ENCODE peak calls at places on chromosomes 11 and 22, in ten cellular contexts. T is ovary, P is mesothelial cell of epicardium, D is naive B cell, V is anterior cingulate cortex, L is GM04503, J is right cardiac atrium, S is tibial artery, K is fibroblast of the aortic adventitia, B is H7. O is an unnamed sample.

GRCh38 chr22:36143066-36143815 is 17.3 kb downstream of the APOL3 start:
- DNase-seq in T (no peak), P (no peak), D (no peak), V (no peak), L (no peak), J (no peak), S (no peak), K (no peak), B (no peak), O (no peak)

GRCh38 chr22:43821606-43822425 is 9.7 kb upstream of the EFCAB6 start:
- DNase-seq in T (no peak), P (no peak), D (no peak), V (no peak), L (no peak), J (no peak), S (peak), K (no peak), B (peak), O (no peak)

GRCh38 chr11:62792193-62792575 is 378 bp upstream of the TMEM223 start:
- DNase-seq in T (no peak), P (no peak), D (no peak), V (no peak), L (no peak), J (peak), S (peak), K (no peak), B (peak), O (peak)

GRCh38 chr11:130834886-130835285 is 81.4 kb downstream of the SNX19 start:
- DNase-seq in T (no peak), P (no peak), D (no peak), V (no peak), L (no peak), J (no peak), S (no peak), K (peak), B (no peak), O (no peak)

GRCh38 chr11:103326070-103326794 is 217.0 kb downstream of the DYNC2H1 start:
- DNase-seq in T (no peak), P (no peak), D (peak), V (no peak), L (peak), J (peak), S (peak), K (peak), B (peak), O (no peak)

GRCh38 chr22:44139773-44140172 is 41.0 kb upstream of the PARVG start:
- DNase-seq in T (no peak), P (no peak), D (no peak), V (no peak), L (no peak), J (no peak), S (no peak), K (no peak), B (no peak), O (no peak)

GRCh38 chr11:35943294-35943693 is 568 bp upstream of the LDLRAD3 start:
- DNase-seq in T (no peak), P (no peak), D (no peak), V (no peak), L (no peak), J (no peak), S (no peak), K (no peak), B (no peak), O (no peak)

GRCh38 chr11:34644669-34645406 is 23.9 kb downstream of the EHF start:
- DNase-seq in T (no peak), P (no peak), D (no peak), V (no peak), L (peak), J (no peak), S (no peak), K (peak), B (no peak), O (no peak)

GRCh38 chr11:117230286-117230961 is 1.4 kb downstream of the PCSK7 start:
- DNase-seq in T (no peak), P (no peak), D (peak), V (no peak), L (no peak), J (no peak), S (no peak), K (no peak), B (no peak), O (no peak)

GRCh38 chr11:13183094-13183825 is 94.3 kb upstream of the BMAL1 start:
- DNase-seq in T (no peak), P (no peak), D (no peak), V (no peak), L (peak), J (no peak), S (no peak), K (peak), B (no peak), O (no peak)

GRCh38 chr11:60918251-60918940 is 4.4 kb downstream of the TMEM109 start:
- DNase-seq in T (no peak), P (no peak), D (no peak), V (no peak), L (no peak), J (peak), S (peak), K (no peak), B (no peak), O (no peak)

GRCh38 chr11:69164824-69165223 is 9.1 kb downstream of the SMIM38 start:
- DNase-seq in T (no peak), P (no peak), D (no peak), V (no peak), L (no peak), J (no peak), S (peak), K (no peak), B (no peak), O (no peak)

GRCh38 chr11:94647926-94648325 is 80.8 kb downstream of the PIWIL4 start:
- DNase-seq in T (peak), P (no peak), D (no peak), V (no peak), L (no peak), J (peak), S (no peak), K (peak), B (peak), O (peak)

GRCh38 chr22:19880786-19881569 is 26.3 kb upstream of the GNB1L start:
- DNase-seq in T (peak), P (peak), D (no peak), V (no peak), L (peak), J (peak), S (peak), K (peak), B (peak), O (peak)

GRCh38 chr11:124225471-124225870 is 15.4 kb upstream of the OR8G1 start:
- DNase-seq in T (no peak), P (no peak), D (no peak), V (no peak), L (no peak), J (no peak), S (no peak), K (no peak), B (no peak), O (no peak)

GRCh38 chr22:32328306-32329201 is 29.1 kb upstream of the RFPL3 start:
- DNase-seq in T (no peak), P (no peak), D (no peak), V (no peak), L (no peak), J (no peak), S (peak), K (no peak), B (no peak), O (no peak)

GRCh38 chr11:10478574-10479550 is 23.8 kb downstream of the AMPD3 start:
- DNase-seq in T (no peak), P (no peak), D (no peak), V (no peak), L (no peak), J (no peak), S (peak), K (no peak), B (no peak), O (no peak)

GRCh38 chr11:33716236-33716635 is 15.6 kb upstream of the C11orf91 start:
- DNase-seq in T (no peak), P (no peak), D (no peak), V (no peak), L (no peak), J (no peak), S (no peak), K (peak), B (no peak), O (no peak)

GRCh38 chr22:30868663-30869385 is 99.8 kb downstream of the MORC2 start:
- DNase-seq in T (no peak), P (peak), D (no peak), V (no peak), L (no peak), J (peak), S (peak), K (no peak), B (peak), O (peak)

GRCh38 chr11:24748261-24748660 is 251.4 kb downstream of the LUZP2 start:
- DNase-seq in T (no peak), P (no peak), D (no peak), V (no peak), L (no peak), J (peak), S (no peak), K (no peak), B (no peak), O (no peak)

GRCh38 chr11:86987687-86988086 is 32.5 kb upstream of the FZD4 start:
- DNase-seq in T (no peak), P (no peak), D (no peak), V (no peak), L (no peak), J (no peak), S (no peak), K (no peak), B (no peak), O (no peak)

GRCh38 chr22:22944268-22944985 is 56.8 kb downstream of the IGLL5 start:
- DNase-seq in T (peak), P (peak), D (no peak), V (no peak), L (no peak), J (no peak), S (no peak), K (no peak), B (peak), O (peak)

GRCh38 chr11:2445107-2445947 is 519 bp downstream of the KCNQ1 start:
- DNase-seq in T (no peak), P (no peak), D (peak), V (no peak), L (no peak), J (peak), S (peak), K (no peak), B (peak), O (no peak)

GRCh38 chr11:120694706-120695105 is 183.2 kb downstream of the GRIK4 start:
- DNase-seq in T (no peak), P (no peak), D (no peak), V (no peak), L (no peak), J (no peak), S (no peak), K (no peak), B (no peak), O (no peak)

GRCh38 chr22:31230871-31231621 is 18.9 kb downstream of the LIMK2 start:
- DNase-seq in T (peak), P (no peak), D (peak), V (no peak), L (no peak), J (peak), S (no peak), K (peak), B (no peak), O (peak)

GRCh38 chr11:47406896-47407745 is 1.3 kb upstream of the SLC39A13 start:
- DNase-seq in T (peak), P (no peak), D (no peak), V (no peak), L (no peak), J (peak), S (no peak), K (no peak), B (peak), O (no peak)

GRCh38 chr11:125170001-125170405 is 5.5 kb downstream of the PKNOX2 start:
- DNase-seq in T (no peak), P (no peak), D (no peak), V (no peak), L (no peak), J (peak), S (no peak), K (peak), B (peak), O (peak)

GRCh38 chr11:8059571-8060011 is 21.4 kb upstream of the TUB start:
- DNase-seq in T (no peak), P (no peak), D (no peak), V (no peak), L (no peak), J (no peak), S (no peak), K (no peak), B (no peak), O (peak)

GRCh38 chr11:131694526-131695424 is 324.4 kb downstream of the NTM start:
- DNase-seq in T (peak), P (peak), D (no peak), V (peak), L (no peak), J (peak), S (peak), K (peak), B (peak), O (peak)

GRCh38 chr22:38085501-38085900 is 1.5 kb upstream of the SLC16A8 start:
- DNase-seq in T (no peak), P (no peak), D (no peak), V (no peak), L (no peak), J (peak), S (no peak), K (no peak), B (no peak), O (no peak)

GRCh38 chr22:23403720-23404688 is 176.1 kb downstream of the IGLL1 start:
- DNase-seq in T (peak), P (no peak), D (no peak), V (no peak), L (no peak), J (no peak), S (no peak), K (no peak), B (no peak), O (no peak)

GRCh38 chr22:23104109-23104971 is 34.0 kb downstream of the GNAZ start:
- DNase-seq in T (no peak), P (no peak), D (no peak), V (no peak), L (no peak), J (no peak), S (no peak), K (no peak), B (no peak), O (no peak)

GRCh38 chr11:104610597-104610996 is 287.7 kb downstream of the CASP12 start:
- DNase-seq in T (no peak), P (no peak), D (no peak), V (no peak), L (no peak), J (no peak), S (no peak), K (no peak), B (no peak), O (no peak)

GRCh38 chr11:69274531-69275016 is 19.4 kb upstream of the MYEOV start:
- DNase-seq in T (no peak), P (no peak), D (no peak), V (no peak), L (no peak), J (no peak), S (no peak), K (no peak), B (no peak), O (peak)

O was measured in left ventricle myocardium superior.